ENCODE peak calls at places on chromosomes 2 and 18, in six cellular contexts. I is left lung, T is cardiac fibroblast, P is BJ, S is fibroblast of lung, O is lower lobe of right lung. C is an unnamed sample.

GRCh38 chr2:80062298-80062697 is 242.3 kb downstream of the LRRTM1 start:
- DNase-seq in I (no peak), P (no peak), O (no peak), T (no peak), S (no peak), C (no peak)

GRCh38 chr18:23861326-23861725 is 153.2 kb upstream of the TTC39C start:
- DNase-seq in O (no peak), S (no peak), P (no peak), T (no peak), I (no peak), C (no peak)

GRCh38 chr2:172513935-172514586 is 41.8 kb upstream of the PDK1 start:
- DNase-seq in I (peak; percentile 51), T (no peak), P (no peak), O (peak; percentile 43), S (no peak), C (no peak)

GRCh38 chr2:14569294-14569693 is 63.2 kb upstream of the LRATD1 start:
- DNase-seq in I (no peak), T (no peak), S (no peak), O (no peak), P (no peak), C (no peak)

GRCh38 chr2:134739879-134740301 is 21.1 kb upstream of the TMEM163 start:
- DNase-seq in I (no peak), T (peak; percentile 60), S (peak; percentile 75), P (no peak), O (no peak), C (peak; percentile 83)

GRCh38 chr18:63523660-63524059 is 18.5 kb upstream of the SERPINB12 start:
- DNase-seq in I (no peak), S (no peak), T (peak; percentile 9), P (no peak), O (no peak), C (no peak)

GRCh38 chr18:45802814-45803492 is 22.5 kb upstream of the SIGLEC15 start:
- DNase-seq in T (peak; percentile 99), I (no peak), S (peak; percentile 100), P (peak; percentile 94), O (no peak), C (no peak)

GRCh38 chr2:41722668-41723369 is 325.0 kb upstream of the PKDCC start:
- DNase-seq in I (no peak), P (no peak), T (peak; percentile 92), S (peak; percentile 58), O (no peak), C (peak; percentile 25)

GRCh38 chr2:189124175-189124574 is 55.4 kb downstream of the COL5A2 start:
- DNase-seq in S (peak; percentile 39), P (no peak), I (no peak), O (no peak), T (no peak), C (no peak)

GRCh38 chr2:84830095-84830494 is 50.8 kb downstream of the TRABD2A start:
- DNase-seq in S (peak; percentile 36), I (peak; percentile 84), O (peak; percentile 75), P (no peak), T (no peak), C (no peak)

GRCh38 chr2:128386066-128386465 is 67.4 kb upstream of the HS6ST1 start:
- DNase-seq in O (peak; percentile 38), S (no peak), T (no peak), I (peak; percentile 65), P (no peak), C (no peak)

GRCh38 chr2:142037051-142037450 is 93.8 kb downstream of the LRP1B start:
- DNase-seq in T (no peak), P (peak; percentile 20), I (no peak), O (no peak), S (peak; percentile 85), C (no peak)

GRCh38 chr2:53129851-53130250 is 637.8 kb upstream of the CHAC2 start:
- DNase-seq in P (peak; percentile 35), T (peak; percentile 87), I (no peak), O (no peak), S (peak; percentile 95), C (no peak)

GRCh38 chr2:147487286-147487979 is 357.4 kb upstream of the ACVR2A start:
- DNase-seq in P (no peak), I (no peak), T (no peak), O (no peak), S (no peak), C (no peak)

GRCh38 chr2:567865-568638 is 109.2 kb downstream of the TMEM18 start:
- DNase-seq in P (peak; percentile 74), O (no peak), S (no peak), T (peak; percentile 34), I (no peak), C (no peak)

GRCh38 chr2:134314656-134315377 is 60.9 kb downstream of the MGAT5 start:
- DNase-seq in T (no peak), P (no peak), I (no peak), S (no peak), O (no peak), C (no peak)

GRCh38 chr2:26469092-26469710 is 8.7 kb downstream of the OTOF start:
- DNase-seq in I (peak; percentile 89), T (peak; percentile 84), P (no peak), O (peak; percentile 77), S (peak; percentile 39), C (peak; percentile 84)

GRCh38 chr2:190343500-190344274 is at the start of gene INPP1:
- DNase-seq in P (no peak), I (peak; percentile 94), O (peak; percentile 82), S (peak; percentile 65), T (peak; percentile 66), C (peak; percentile 57)

GRCh38 chr2:20140321-20141055 is 84.4 kb downstream of the SDC1 start:
- DNase-seq in T (no peak), I (no peak), S (no peak), O (no peak), P (no peak), C (no peak)

GRCh38 chr2:25276569-25277465 is 64.9 kb downstream of the DNMT3A start:
- DNase-seq in P (no peak), I (peak; percentile 94), T (no peak), O (peak; percentile 76), S (peak; percentile 39), C (peak; percentile 69)
- TF ChIP-seq CTCF in P (peak; percentile 61), I (peak; percentile 80), T (peak; percentile 18), O (peak; percentile 81), S (peak; percentile 50), C (peak; percentile 81)

GRCh38 chr18:62420151-62420512 is 95.0 kb downstream of the TNFRSF11A start:
- DNase-seq in O (no peak), S (peak; percentile 65), P (no peak), I (no peak), T (peak; percentile 77), C (no peak)

GRCh38 chr18:62420513-62421209 is 95.6 kb downstream of the TNFRSF11A start:
- DNase-seq in I (no peak), S (peak; percentile 74), T (peak; percentile 81), P (no peak), O (no peak), C (peak; percentile 81)

GRCh38 chr18:62426191-62426488 is 96.7 kb upstream of the ZCCHC2 start:
- DNase-seq in P (no peak), T (no peak), O (no peak), I (no peak), S (no peak), C (no peak)

DNA sequence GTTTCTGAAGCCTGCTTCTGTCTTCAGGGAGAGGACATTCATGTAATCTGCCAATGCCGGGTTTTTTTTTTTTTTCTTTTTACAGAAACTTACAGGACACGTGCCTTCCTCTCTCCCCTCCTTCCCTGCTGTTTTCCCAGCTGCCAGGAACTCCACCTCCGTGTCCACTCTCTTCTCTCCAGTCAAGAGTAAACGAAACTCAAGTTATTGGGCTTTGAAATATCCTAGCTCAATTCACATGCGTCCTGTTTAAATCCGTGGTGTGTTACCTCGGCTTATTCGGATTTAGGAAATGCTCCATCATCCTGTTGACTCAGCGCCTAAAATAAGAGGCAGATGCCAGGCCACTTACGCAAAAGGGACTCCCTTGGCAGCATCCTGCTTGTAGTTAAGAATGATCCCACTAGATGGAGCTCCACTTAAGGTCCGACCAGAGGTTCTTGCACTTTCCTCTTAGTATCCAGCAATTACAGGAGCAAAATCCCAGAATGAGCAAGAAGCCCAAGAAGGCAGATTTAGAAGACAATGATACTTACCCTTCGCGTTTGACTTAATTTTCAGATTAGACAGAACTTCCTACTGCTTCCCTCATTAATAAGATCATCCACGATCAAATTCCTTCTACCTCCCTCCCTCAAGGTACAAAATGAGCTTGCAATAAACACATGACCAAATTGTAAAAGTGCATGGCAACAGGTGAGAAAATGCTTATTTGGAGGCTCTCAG is 97.2 kb upstream of the ZCCHC2 start:
- DNase-seq in O (peak; percentile 66), P (peak; percentile 90), S (peak; percentile 94), I (no peak), T (peak; percentile 99), C (peak; percentile 87)
- H3K4me3 ChIP-seq in O (peak overlapping the region; percentile 28), P (peak overlapping the region; percentile 28), S (peak overlapping the region; percentile 57), I (peak overlapping the region; percentile 23), T (peak overlapping the region; percentile 25), C (no peak overlapping the region)

GRCh38 chr2:62475172-62476011 is 30.6 kb downstream of the TMEM17 start:
- DNase-seq in T (no peak), I (peak; percentile 81), S (peak; percentile 60), P (no peak), O (peak; percentile 52), C (no peak)
- TF ChIP-seq CTCF in T (no peak), I (no peak), S (no peak), P (no peak), O (no peak), C (no peak)

GRCh38 chr2:220849433-220849832 is 722.7 kb downstream of the EPHA4 start:
- DNase-seq in P (no peak), I (no peak), S (no peak), T (no peak), O (no peak), C (no peak)

GRCh38 chr2:220847587-220847986 is 724.5 kb downstream of the EPHA4 start:
- DNase-seq in S (peak; percentile 97), O (no peak), I (no peak), P (peak; percentile 90), T (peak; percentile 66), C (no peak)

GRCh38 chr2:220850116-220850515 is 722.0 kb downstream of the EPHA4 start:
- DNase-seq in O (no peak), T (no peak), S (no peak), I (no peak), P (no peak), C (no peak)

GRCh38 chr2:220845766-220846273 is 726.3 kb downstream of the EPHA4 start:
- DNase-seq in P (no peak), I (no peak), S (no peak), O (no peak), T (no peak), C (no peak)

GRCh38 chr2:220847006-220847405 is 725.1 kb downstream of the EPHA4 start:
- DNase-seq in O (no peak), I (no peak), S (peak; percentile 62), P (no peak), T (peak; percentile 15), C (no peak)
- H3K4me3 ChIP-seq in O (no peak overlapping the region), I (no peak overlapping the region), S (no peak overlapping the region), P (no peak overlapping the region), T (no peak overlapping the region), C (no peak overlapping the region)

GRCh38 chr18:48769006-48769646 is 181.6 kb downstream of the SMAD7 start:
- DNase-seq in P (no peak), O (no peak), I (no peak), S (no peak), T (no peak), C (no peak)
- TF ChIP-seq CTCF in P (no peak), O (no peak), I (no peak), S (no peak), T (peak; percentile 10), C (no peak)

C was measured in GM12865.